ENCODE peak calls at places on chromosome 1, in six cellular contexts. One of them, this sample, is unnamed.

GRCh38 chr1:186482661-186483255 is 21.8 kb upstream of the PDC start:
- DNase-seq in activated T-helper 1 cell treated with Interleukin-2 at 50 U/mL for 16 hours: no peak
- DNase-seq in stimulated activated CD4-positive, alpha-beta T cell treated with anti-CD3 and anti-CD28 coated beads, Interleukin-2, amount 100 ng/mL, for 24 hours: peak
- DNase-seq in activated CD4-positive, alpha-beta T cell treated with anti-CD3 and anti-CD28 coated beads, Interleukin-2, amount 50 U/mL, for 48 hours: peak
- DNase-seq in NCI-H1105 treated with DMSO at 0.1 percent for 48 hours: peak
- DNase-seq in mucosa of gallbladder: peak
- DNase-seq in this sample: peak

GRCh38 chr1:100552922-100553321 is 15.0 kb downstream of the GPR88 start:
- DNase-seq in activated CD4-positive, alpha-beta T cell treated with anti-CD3 and anti-CD28 coated beads, Interleukin-2, amount 50 U/mL, for 48 hours: no peak
- DNase-seq in activated T-helper 1 cell treated with Interleukin-2 at 50 U/mL for 16 hours: no peak
- DNase-seq in mucosa of gallbladder: no peak
- DNase-seq in NCI-H1105 treated with DMSO at 0.1 percent for 48 hours: no peak
- DNase-seq in stimulated activated CD4-positive, alpha-beta T cell treated with anti-CD3 and anti-CD28 coated beads, Interleukin-2, amount 100 ng/mL, for 24 hours: no peak
- DNase-seq in this sample: no peak

GRCh38 chr1:64060611-64061302 is 142.7 kb upstream of the UBE2U start:
- DNase-seq in activated CD4-positive, alpha-beta T cell treated with anti-CD3 and anti-CD28 coated beads, Interleukin-2, amount 50 U/mL, for 48 hours: no peak
- DNase-seq in activated T-helper 1 cell treated with Interleukin-2 at 50 U/mL for 16 hours: no peak
- DNase-seq in mucosa of gallbladder: no peak
- DNase-seq in NCI-H1105 treated with DMSO at 0.1 percent for 48 hours: peak
- DNase-seq in stimulated activated CD4-positive, alpha-beta T cell treated with anti-CD3 and anti-CD28 coated beads, Interleukin-2, amount 100 ng/mL, for 24 hours: no peak
- DNase-seq in this sample: no peak

GRCh38 chr1:21299780-21300395 is 9.6 kb upstream of the ECE1 start:
- DNase-seq in activated CD4-positive, alpha-beta T cell treated with anti-CD3 and anti-CD28 coated beads, Interleukin-2, amount 50 U/mL, for 48 hours: no peak
- DNase-seq in NCI-H1105 treated with DMSO at 0.1 percent for 48 hours: no peak
- DNase-seq in stimulated activated CD4-positive, alpha-beta T cell treated with anti-CD3 and anti-CD28 coated beads, Interleukin-2, amount 100 ng/mL, for 24 hours: no peak
- DNase-seq in mucosa of gallbladder: no peak
- DNase-seq in activated T-helper 1 cell treated with Interleukin-2 at 50 U/mL for 16 hours: no peak
- DNase-seq in this sample: no peak

GRCh38 chr1:151401125-151401788 is 1.9 kb downstream of the PSMB4 start:
- DNase-seq in activated T-helper 1 cell treated with Interleukin-2 at 50 U/mL for 16 hours: no peak
- DNase-seq in activated CD4-positive, alpha-beta T cell treated with anti-CD3 and anti-CD28 coated beads, Interleukin-2, amount 50 U/mL, for 48 hours: no peak
- DNase-seq in stimulated activated CD4-positive, alpha-beta T cell treated with anti-CD3 and anti-CD28 coated beads, Interleukin-2, amount 100 ng/mL, for 24 hours: no peak
- DNase-seq in NCI-H1105 treated with DMSO at 0.1 percent for 48 hours: no peak
- DNase-seq in mucosa of gallbladder: no peak
- DNase-seq in this sample: no peak

GRCh38 chr1:110083453-110084225 is 13.2 kb upstream of the ALX3 start:
- DNase-seq in activated T-helper 1 cell treated with Interleukin-2 at 50 U/mL for 16 hours: no peak
- DNase-seq in stimulated activated CD4-positive, alpha-beta T cell treated with anti-CD3 and anti-CD28 coated beads, Interleukin-2, amount 100 ng/mL, for 24 hours: peak
- DNase-seq in mucosa of gallbladder: no peak
- DNase-seq in NCI-H1105 treated with DMSO at 0.1 percent for 48 hours: no peak
- DNase-seq in activated CD4-positive, alpha-beta T cell treated with anti-CD3 and anti-CD28 coated beads, Interleukin-2, amount 50 U/mL, for 48 hours: peak
- DNase-seq in this sample: no peak

GRCh38 chr1:72229893-72230292 is 52.4 kb downstream of the NEGR1 start:
- DNase-seq in mucosa of gallbladder: no peak
- DNase-seq in NCI-H1105 treated with DMSO at 0.1 percent for 48 hours: no peak
- DNase-seq in stimulated activated CD4-positive, alpha-beta T cell treated with anti-CD3 and anti-CD28 coated beads, Interleukin-2, amount 100 ng/mL, for 24 hours: no peak
- DNase-seq in activated CD4-positive, alpha-beta T cell treated with anti-CD3 and anti-CD28 coated beads, Interleukin-2, amount 50 U/mL, for 48 hours: no peak
- DNase-seq in activated T-helper 1 cell treated with Interleukin-2 at 50 U/mL for 16 hours: no peak
- DNase-seq in this sample: no peak

GRCh38 chr1:93750946-93751345 is 69.3 kb upstream of the BCAR3 start:
- DNase-seq in stimulated activated CD4-positive, alpha-beta T cell treated with anti-CD3 and anti-CD28 coated beads, Interleukin-2, amount 100 ng/mL, for 24 hours: no peak
- DNase-seq in activated CD4-positive, alpha-beta T cell treated with anti-CD3 and anti-CD28 coated beads, Interleukin-2, amount 50 U/mL, for 48 hours: no peak
- DNase-seq in activated T-helper 1 cell treated with Interleukin-2 at 50 U/mL for 16 hours: no peak
- DNase-seq in mucosa of gallbladder: no peak
- DNase-seq in NCI-H1105 treated with DMSO at 0.1 percent for 48 hours: no peak
- DNase-seq in this sample: no peak

GRCh38 chr1:194024659-194025058 is 838.2 kb upstream of the B3GALT2 start:
- DNase-seq in activated CD4-positive, alpha-beta T cell treated with anti-CD3 and anti-CD28 coated beads, Interleukin-2, amount 50 U/mL, for 48 hours: no peak
- DNase-seq in stimulated activated CD4-positive, alpha-beta T cell treated with anti-CD3 and anti-CD28 coated beads, Interleukin-2, amount 100 ng/mL, for 24 hours: no peak
- DNase-seq in NCI-H1105 treated with DMSO at 0.1 percent for 48 hours: peak
- DNase-seq in activated T-helper 1 cell treated with Interleukin-2 at 50 U/mL for 16 hours: no peak
- DNase-seq in mucosa of gallbladder: no peak
- DNase-seq in this sample: no peak

GRCh38 chr1:60449876-60450275 is 376.3 kb upstream of the C1orf87 start:
- DNase-seq in activated T-helper 1 cell treated with Interleukin-2 at 50 U/mL for 16 hours: no peak
- DNase-seq in activated CD4-positive, alpha-beta T cell treated with anti-CD3 and anti-CD28 coated beads, Interleukin-2, amount 50 U/mL, for 48 hours: no peak
- DNase-seq in stimulated activated CD4-positive, alpha-beta T cell treated with anti-CD3 and anti-CD28 coated beads, Interleukin-2, amount 100 ng/mL, for 24 hours: no peak
- DNase-seq in mucosa of gallbladder: no peak
- DNase-seq in NCI-H1105 treated with DMSO at 0.1 percent for 48 hours: no peak
- DNase-seq in this sample: no peak

GRCh38 chr1:9421533-9421873 is 117.8 kb upstream of the SLC25A33 start:
- DNase-seq in stimulated activated CD4-positive, alpha-beta T cell treated with anti-CD3 and anti-CD28 coated beads, Interleukin-2, amount 100 ng/mL, for 24 hours: no peak
- DNase-seq in activated T-helper 1 cell treated with Interleukin-2 at 50 U/mL for 16 hours: no peak
- DNase-seq in mucosa of gallbladder: no peak
- DNase-seq in NCI-H1105 treated with DMSO at 0.1 percent for 48 hours: no peak
- DNase-seq in activated CD4-positive, alpha-beta T cell treated with anti-CD3 and anti-CD28 coated beads, Interleukin-2, amount 50 U/mL, for 48 hours: no peak
- DNase-seq in this sample: no peak

GRCh38 chr1:167440776-167441175 is 77.6 kb downstream of the CD247 start:
- DNase-seq in activated CD4-positive, alpha-beta T cell treated with anti-CD3 and anti-CD28 coated beads, Interleukin-2, amount 50 U/mL, for 48 hours: no peak
- DNase-seq in activated T-helper 1 cell treated with Interleukin-2 at 50 U/mL for 16 hours: no peak
- DNase-seq in NCI-H1105 treated with DMSO at 0.1 percent for 48 hours: no peak
- DNase-seq in mucosa of gallbladder: no peak
- DNase-seq in stimulated activated CD4-positive, alpha-beta T cell treated with anti-CD3 and anti-CD28 coated beads, Interleukin-2, amount 100 ng/mL, for 24 hours: no peak
- DNase-seq in this sample: no peak

GRCh38 chr1:231903586-231904081 is 277.0 kb downstream of the DISC1 start:
- DNase-seq in activated T-helper 1 cell treated with Interleukin-2 at 50 U/mL for 16 hours: no peak
- DNase-seq in stimulated activated CD4-positive, alpha-beta T cell treated with anti-CD3 and anti-CD28 coated beads, Interleukin-2, amount 100 ng/mL, for 24 hours: no peak
- DNase-seq in NCI-H1105 treated with DMSO at 0.1 percent for 48 hours: no peak
- DNase-seq in mucosa of gallbladder: no peak
- DNase-seq in activated CD4-positive, alpha-beta T cell treated with anti-CD3 and anti-CD28 coated beads, Interleukin-2, amount 50 U/mL, for 48 hours: no peak
- DNase-seq in this sample: no peak

GRCh38 chr1:16944038-16944437 is 22.3 kb downstream of the CROCC start:
- DNase-seq in activated T-helper 1 cell treated with Interleukin-2 at 50 U/mL for 16 hours: no peak
- DNase-seq in NCI-H1105 treated with DMSO at 0.1 percent for 48 hours: no peak
- DNase-seq in mucosa of gallbladder: no peak
- DNase-seq in activated CD4-positive, alpha-beta T cell treated with anti-CD3 and anti-CD28 coated beads, Interleukin-2, amount 50 U/mL, for 48 hours: no peak
- DNase-seq in stimulated activated CD4-positive, alpha-beta T cell treated with anti-CD3 and anti-CD28 coated beads, Interleukin-2, amount 100 ng/mL, for 24 hours: no peak
- DNase-seq in this sample: no peak

GRCh38 chr1:29896791-29897725 is 660.7 kb downstream of the PTPRU start:
- DNase-seq in mucosa of gallbladder: no peak
- DNase-seq in activated CD4-positive, alpha-beta T cell treated with anti-CD3 and anti-CD28 coated beads, Interleukin-2, amount 50 U/mL, for 48 hours: no peak
- DNase-seq in stimulated activated CD4-positive, alpha-beta T cell treated with anti-CD3 and anti-CD28 coated beads, Interleukin-2, amount 100 ng/mL, for 24 hours: no peak
- DNase-seq in activated T-helper 1 cell treated with Interleukin-2 at 50 U/mL for 16 hours: no peak
- DNase-seq in NCI-H1105 treated with DMSO at 0.1 percent for 48 hours: no peak
- DNase-seq in this sample: peak

GRCh38 chr1:162728597-162728996 is 61.9 kb upstream of the HSD17B7 start:
- DNase-seq in NCI-H1105 treated with DMSO at 0.1 percent for 48 hours: no peak
- DNase-seq in mucosa of gallbladder: no peak
- DNase-seq in activated CD4-positive, alpha-beta T cell treated with anti-CD3 and anti-CD28 coated beads, Interleukin-2, amount 50 U/mL, for 48 hours: no peak
- DNase-seq in activated T-helper 1 cell treated with Interleukin-2 at 50 U/mL for 16 hours: no peak
- DNase-seq in stimulated activated CD4-positive, alpha-beta T cell treated with anti-CD3 and anti-CD28 coated beads, Interleukin-2, amount 100 ng/mL, for 24 hours: no peak
- DNase-seq in this sample: no peak

GRCh38 chr1:108047085-108047484 is 82.1 kb upstream of the VAV3 start:
- DNase-seq in activated CD4-positive, alpha-beta T cell treated with anti-CD3 and anti-CD28 coated beads, Interleukin-2, amount 50 U/mL, for 48 hours: no peak
- DNase-seq in NCI-H1105 treated with DMSO at 0.1 percent for 48 hours: no peak
- DNase-seq in activated T-helper 1 cell treated with Interleukin-2 at 50 U/mL for 16 hours: no peak
- DNase-seq in mucosa of gallbladder: no peak
- DNase-seq in stimulated activated CD4-positive, alpha-beta T cell treated with anti-CD3 and anti-CD28 coated beads, Interleukin-2, amount 100 ng/mL, for 24 hours: no peak
- DNase-seq in this sample: no peak

GRCh38 chr1:214670098-214670497 is 67.1 kb downstream of the CENPF start:
- DNase-seq in stimulated activated CD4-positive, alpha-beta T cell treated with anti-CD3 and anti-CD28 coated beads, Interleukin-2, amount 100 ng/mL, for 24 hours: no peak
- DNase-seq in mucosa of gallbladder: peak
- DNase-seq in activated CD4-positive, alpha-beta T cell treated with anti-CD3 and anti-CD28 coated beads, Interleukin-2, amount 50 U/mL, for 48 hours: no peak
- DNase-seq in NCI-H1105 treated with DMSO at 0.1 percent for 48 hours: no peak
- DNase-seq in activated T-helper 1 cell treated with Interleukin-2 at 50 U/mL for 16 hours: no peak
- DNase-seq in this sample: peak

GRCh38 chr1:205610036-205610435 is 21.8 kb downstream of the ELK4 start:
- DNase-seq in stimulated activated CD4-positive, alpha-beta T cell treated with anti-CD3 and anti-CD28 coated beads, Interleukin-2, amount 100 ng/mL, for 24 hours: no peak
- DNase-seq in NCI-H1105 treated with DMSO at 0.1 percent for 48 hours: no peak
- DNase-seq in activated T-helper 1 cell treated with Interleukin-2 at 50 U/mL for 16 hours: no peak
- DNase-seq in activated CD4-positive, alpha-beta T cell treated with anti-CD3 and anti-CD28 coated beads, Interleukin-2, amount 50 U/mL, for 48 hours: no peak
- DNase-seq in mucosa of gallbladder: no peak
- DNase-seq in this sample: no peak

GRCh38 chr1:201693887-201694614 is 134.9 kb upstream of the IPO9 start:
- DNase-seq in mucosa of gallbladder: no peak
- DNase-seq in activated CD4-positive, alpha-beta T cell treated with anti-CD3 and anti-CD28 coated beads, Interleukin-2, amount 50 U/mL, for 48 hours: no peak
- DNase-seq in stimulated activated CD4-positive, alpha-beta T cell treated with anti-CD3 and anti-CD28 coated beads, Interleukin-2, amount 100 ng/mL, for 24 hours: no peak
- DNase-seq in NCI-H1105 treated with DMSO at 0.1 percent for 48 hours: no peak
- DNase-seq in activated T-helper 1 cell treated with Interleukin-2 at 50 U/mL for 16 hours: no peak
- DNase-seq in this sample: no peak

GRCh38 chr1:41683681-41684500 is 199.4 kb upstream of the EDN2 start:
- DNase-seq in activated CD4-positive, alpha-beta T cell treated with anti-CD3 and anti-CD28 coated beads, Interleukin-2, amount 50 U/mL, for 48 hours: peak
- DNase-seq in stimulated activated CD4-positive, alpha-beta T cell treated with anti-CD3 and anti-CD28 coated beads, Interleukin-2, amount 100 ng/mL, for 24 hours: peak
- DNase-seq in NCI-H1105 treated with DMSO at 0.1 percent for 48 hours: no peak
- DNase-seq in mucosa of gallbladder: no peak
- DNase-seq in activated T-helper 1 cell treated with Interleukin-2 at 50 U/mL for 16 hours: no peak
- DNase-seq in this sample: no peak

GRCh38 chr1:83961571-83962295 is 37.2 kb downstream of the TTLL7 start:
- DNase-seq in stimulated activated CD4-positive, alpha-beta T cell treated with anti-CD3 and anti-CD28 coated beads, Interleukin-2, amount 100 ng/mL, for 24 hours: no peak
- DNase-seq in NCI-H1105 treated with DMSO at 0.1 percent for 48 hours: no peak
- DNase-seq in activated CD4-positive, alpha-beta T cell treated with anti-CD3 and anti-CD28 coated beads, Interleukin-2, amount 50 U/mL, for 48 hours: no peak
- DNase-seq in mucosa of gallbladder: no peak
- DNase-seq in activated T-helper 1 cell treated with Interleukin-2 at 50 U/mL for 16 hours: no peak
- DNase-seq in this sample: no peak

GRCh38 chr1:9374748-9375345 is 82.2 kb downstream of the SPSB1 start:
- DNase-seq in stimulated activated CD4-positive, alpha-beta T cell treated with anti-CD3 and anti-CD28 coated beads, Interleukin-2, amount 100 ng/mL, for 24 hours: no peak
- DNase-seq in mucosa of gallbladder: no peak
- DNase-seq in activated T-helper 1 cell treated with Interleukin-2 at 50 U/mL for 16 hours: no peak
- DNase-seq in NCI-H1105 treated with DMSO at 0.1 percent for 48 hours: no peak
- DNase-seq in activated CD4-positive, alpha-beta T cell treated with anti-CD3 and anti-CD28 coated beads, Interleukin-2, amount 50 U/mL, for 48 hours: no peak
- DNase-seq in this sample: no peak

GRCh38 chr1:55134152-55134808 is 80.9 kb downstream of the USP24 start:
- DNase-seq in activated CD4-positive, alpha-beta T cell treated with anti-CD3 and anti-CD28 coated beads, Interleukin-2, amount 50 U/mL, for 48 hours: no peak
- DNase-seq in activated T-helper 1 cell treated with Interleukin-2 at 50 U/mL for 16 hours: no peak
- DNase-seq in NCI-H1105 treated with DMSO at 0.1 percent for 48 hours: no peak
- DNase-seq in stimulated activated CD4-positive, alpha-beta T cell treated with anti-CD3 and anti-CD28 coated beads, Interleukin-2, amount 100 ng/mL, for 24 hours: no peak
- DNase-seq in mucosa of gallbladder: no peak
- DNase-seq in this sample: no peak

GRCh38 chr1:221174598-221174997 is 295.4 kb downstream of the HLX start:
- DNase-seq in activated CD4-positive, alpha-beta T cell treated with anti-CD3 and anti-CD28 coated beads, Interleukin-2, amount 50 U/mL, for 48 hours: no peak
- DNase-seq in mucosa of gallbladder: peak
- DNase-seq in NCI-H1105 treated with DMSO at 0.1 percent for 48 hours: no peak
- DNase-seq in activated T-helper 1 cell treated with Interleukin-2 at 50 U/mL for 16 hours: no peak
- DNase-seq in stimulated activated CD4-positive, alpha-beta T cell treated with anti-CD3 and anti-CD28 coated beads, Interleukin-2, amount 100 ng/mL, for 24 hours: no peak
- DNase-seq in this sample: no peak

This sample was measured in sciatic nerve.